ENCODE peak calls at places on chromosome 14, in five cellular contexts. T is upper lobe of left lung, W is HCT116, X is HepG2, N is GM12878. L is an unnamed sample.

GRCh38 chr14:89096946-89097345 is 272.5 kb downstream of the TTC8 start:
- ATAC-seq in X (no peak), N (no peak), T (no peak), W (no peak), L (no peak)

GRCh38 chr14:22333408-22334274 is 255.4 kb downstream of the DAD1 start:
- ATAC-seq in N (peak; percentile 64), X (peak; percentile 86), W (peak; percentile 89), T (peak; percentile 57), L (peak; percentile 31)

GRCh38 chr14:90427848-90428426 is 31.1 kb downstream of the CALM1 start:
- ATAC-seq in T (no peak), X (no peak), W (no peak), N (no peak), L (no peak)

GRCh38 chr14:56561586-56561985 is 18.0 kb upstream of the TMEM260 start:
- ATAC-seq in W (no peak), T (no peak), N (no peak), X (no peak), L (no peak)

GRCh38 chr14:61661471-61661988 is 33.8 kb upstream of the HIF1A start:
- ATAC-seq in X (no peak), W (no peak), T (no peak), N (peak; percentile 38), L (no peak)

GRCh38 chr14:69672372-69672771 is 61.0 kb downstream of the SUSD6 start:
- ATAC-seq in N (no peak), W (no peak), T (no peak), X (no peak), L (no peak)

GRCh38 chr14:81434230-81434629 is 34.1 kb upstream of the STON2 start:
- ATAC-seq in W (no peak), N (no peak), X (no peak), T (no peak), L (no peak)

GRCh38 chr14:85308531-85309300 is 221.2 kb upstream of the FLRT2 start:
- ATAC-seq in N (no peak), X (no peak), T (no peak), W (no peak), L (no peak)

GRCh38 chr14:67577909-67578749 is 21.9 kb downstream of the PIGH start:
- ATAC-seq in W (no peak), X (no peak), N (no peak), T (no peak), L (no peak)

GRCh38 chr14:101859538-101859902 is 98.0 kb downstream of the PPP2R5C start:
- ATAC-seq in N (peak; percentile 60), X (no peak), T (no peak), W (no peak), L (no peak)

GRCh38 chr14:103518416-103519042 is 4.1 kb downstream of the CKB start:
- ATAC-seq in W (peak; percentile 44), X (peak; percentile 82), T (peak; percentile 76), N (peak; percentile 71), L (peak; percentile 47)

GRCh38 chr14:25049559-25050493 is at the start of gene STXBP6:
- ATAC-seq in N (peak; percentile 85), X (peak; percentile 97), W (no peak), T (peak; percentile 65), L (peak; percentile 88)

GRCh38 chr14:80776186-80776585 is 165.4 kb downstream of the CEP128 start:
- ATAC-seq in W (no peak), T (no peak), X (no peak), N (no peak), L (no peak)

GRCh38 chr14:69951263-69951662 is 72.0 kb downstream of the SMOC1 start:
- ATAC-seq in T (no peak), N (no peak), X (no peak), W (no peak), L (no peak)

GRCh38 chr14:51684760-51685159 is 33.0 kb downstream of the FRMD6 start:
- ATAC-seq in T (no peak), W (no peak), N (no peak), X (no peak), L (no peak)

GRCh38 chr14:36069535-36069900 is 107.0 kb downstream of the PTCSC3 start:
- ATAC-seq in T (peak; percentile 95), W (peak; percentile 91), X (peak; percentile 92), N (peak; percentile 96), L (no peak)

GRCh38 chr14:42192659-42193425 is 586.2 kb downstream of the LRFN5 start:
- ATAC-seq in W (peak; percentile 87), T (no peak), N (no peak), X (no peak), L (peak; percentile 57)

GRCh38 chr14:72291908-72292688 is 359.9 kb downstream of the RGS6 start:
- ATAC-seq in X (peak; percentile 71), T (no peak), N (peak; percentile 88), W (peak; percentile 72), L (peak; percentile 65)

GRCh38 chr14:100358396-100358795 is 35.3 kb downstream of the SLC25A47 start:
- ATAC-seq in N (peak; percentile 67), T (no peak), W (no peak), X (no peak), L (no peak)

GRCh38 chr14:57848786-57849185 is 17.1 kb downstream of the SLC35F4 start:
- ATAC-seq in T (no peak), N (no peak), W (no peak), X (no peak), L (no peak)

GRCh38 chr14:89650077-89650978 is 233.3 kb upstream of the FOXN3 start:
- ATAC-seq in W (no peak), N (peak; percentile 77), T (no peak), X (no peak), L (peak; percentile 13)

GRCh38 chr14:44712095-44712822 is 205.2 kb upstream of the FSCB start:
- ATAC-seq in W (no peak), X (no peak), T (peak; percentile 59), N (no peak), L (no peak)

DNA sequence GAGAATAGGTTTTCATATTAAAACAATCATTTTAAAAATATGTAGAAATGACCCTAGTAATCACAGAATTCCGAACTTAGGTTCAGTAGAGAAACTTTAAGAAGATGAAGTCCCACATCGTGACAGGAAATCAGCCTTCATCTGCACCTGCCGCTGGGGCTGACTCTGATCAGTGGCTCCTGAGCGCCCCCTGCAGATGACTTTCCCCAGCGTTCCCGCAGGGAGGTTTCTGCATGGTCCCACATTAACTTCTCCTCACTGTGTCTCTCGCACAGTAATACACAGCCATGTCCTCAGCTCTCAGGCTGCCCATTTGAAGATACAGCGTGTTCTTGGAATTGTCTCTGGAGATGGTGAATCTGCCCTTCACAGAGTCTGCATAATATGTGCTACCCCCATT is 1131.1 kb downstream of the TMEM121 start:
- ATAC-seq in N (peak; percentile 70), X (no peak), T (no peak), W (no peak), L (no peak)
- H3K9me3 ChIP-seq in N (no peaks in the 10 kb centered on the region), X (no peaks in the 10 kb centered on the region), T (no peaks in the 10 kb centered on the region), W (peaks cover 1% of the 10 kb centered on the region), L (no peaks in the 10 kb centered on the region)

GRCh38 chr14:64510825-64511679 is 6.5 kb downstream of the ZBTB1 start:
- ATAC-seq in N (peak; percentile 50), W (peak; percentile 82), X (peak; percentile 72), T (peak; percentile 88), L (peak; percentile 69)
- TF ChIP-seq POLR2AphosphoS5 in N (no peak), W (no peak), X (no peak), T (no peak), L (peak; percentile 33)

DNA sequence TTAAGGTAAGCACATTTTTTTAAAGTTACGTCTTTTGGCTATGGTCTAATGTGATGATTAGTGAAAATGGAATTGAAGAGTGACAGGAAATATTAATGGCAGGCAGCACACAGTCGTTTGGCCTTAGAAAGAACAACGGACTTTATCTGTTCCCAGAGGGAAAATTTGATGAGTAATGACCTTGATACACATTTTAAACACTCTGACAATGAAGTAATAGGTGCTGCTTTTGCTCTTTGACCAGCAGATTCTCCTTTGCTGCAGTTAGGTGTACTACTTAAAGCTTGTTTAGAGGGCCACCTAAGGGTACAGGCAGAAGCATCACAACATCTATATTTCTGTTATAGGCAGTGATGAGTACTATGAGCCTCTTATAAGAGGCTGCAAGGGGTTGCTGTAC is 27.1 kb upstream of the RNU6-8 start:
- ATAC-seq in N (peak; percentile 56), W (peak; percentile 54), T (no peak), X (peak; percentile 32), L (no peak)
- TF ChIP-seq CTCF in N (no peak), W (no peak), T (no peak), X (peak; percentile 18), L (no peak)

GRCh38 chr14:99146991-99147740 is 124.8 kb downstream of the BCL11B start:
- ATAC-seq in X (no peak), W (no peak), N (no peak), T (no peak), L (no peak)
- H3K9me3 ChIP-seq in X (no peaks in the 10 kb centered on the region), W (no peaks in the 10 kb centered on the region), N (no peaks in the 10 kb centered on the region), T (no peaks in the 10 kb centered on the region), L (no peaks in the 10 kb centered on the region)

L was measured in gastroesophageal sphincter.